ENCODE peak calls at places on chromosomes 12 and 14, in six cellular contexts. X, P, L, S, V and M are unnamed samples.

GRCh38 chr12:101570022-101570421 is 24.7 kb upstream of the MYBPC1 start:
- DNase-seq in X (peak; percentile 19), P (no peak), L (peak; percentile 42), S (no peak), V (no peak), M (peak; percentile 45)

GRCh38 chr14:63045612-63046320 is 508 bp upstream of the KCNH5 start:
- DNase-seq in X (peak; percentile 73), P (no peak), L (no peak), S (no peak), V (peak; percentile 79), M (no peak)

GRCh38 chr12:1562813-1563412 is 31.5 kb downstream of the FBXL14 start:
- DNase-seq in X (no peak), P (no peak), L (no peak), S (no peak), V (no peak), M (no peak)

GRCh38 chr12:59452746-59453145 is 143.1 kb upstream of the SLC16A7 start:
- DNase-seq in X (no peak), P (no peak), L (peak; percentile 48), S (no peak), V (no peak), M (no peak)

GRCh38 chr12:44972746-44973421 is 78.0 kb downstream of the DBX2 start:
- DNase-seq in X (no peak), P (no peak), L (peak; percentile 2), S (no peak), V (peak; percentile 33), M (peak; percentile 64)

GRCh38 chr12:57521475-57522018 is 1.1 kb upstream of the MBD6 start:
- DNase-seq in X (no peak), P (no peak), L (no peak), S (no peak), V (peak; percentile 57), M (no peak)

GRCh38 chr12:51622564-51622963 is 31.5 kb downstream of the SCN8A start:
- DNase-seq in X (no peak), P (no peak), L (peak; percentile 50), S (no peak), V (no peak), M (no peak)

GRCh38 chr14:24473211-24473610 is 30.6 kb upstream of the SDR39U1 start:
- DNase-seq in X (no peak), P (no peak), L (no peak), S (no peak), V (no peak), M (no peak)

GRCh38 chr14:49946320-49947141 is 53.6 kb downstream of the ARF6 start:
- DNase-seq in X (peak; percentile 86), P (no peak), L (peak; percentile 70), S (no peak), V (no peak), M (no peak)

GRCh38 chr14:77133718-77134338 is 7.8 kb downstream of the ZDHHC22 start:
- DNase-seq in X (no peak), P (peak; percentile 24), L (peak; percentile 32), S (no peak), V (peak; percentile 86), M (peak; percentile 77)